ENCODE peak calls at places on chromosomes 12 and 14, in seven cellular contexts. T is neuronal stem cell, N is DND-41, F is endothelial cell of umbilical vein, R is IMR-90, L is GM23338, M is mammary epithelial cell. Z is an unnamed sample.
A peak's percentile ranks its signal among the peaks of the same experiment; 100 is the strongest.

GRCh38 chr12:64680235-64680634 is 69.9 kb downstream of the RASSF3 start:
- DNase-seq in L (no peak), T (no peak), F (no peak), R (no peak), N (no peak), M (peak; percentile 68), Z (no peak)

GRCh38 chr12:132505852-132506219 is 15.9 kb downstream of the FBRSL1 start:
- DNase-seq in M (no peak), T (no peak), N (no peak), R (no peak), F (no peak), L (no peak), Z (no peak)

GRCh38 chr12:81329088-81329487 is 251.2 kb downstream of the ACSS3 start:
- DNase-seq in F (peak; percentile 2), L (peak; percentile 88), R (peak; percentile 2), M (peak; percentile 37), N (peak; percentile 4), T (no peak), Z (no peak)

GRCh38 chr12:92928431-92928961 is 599 bp downstream of the EEA1 start:
- DNase-seq in L (no peak), R (no peak), M (peak; percentile 39), T (no peak), F (peak; percentile 57), N (peak; percentile 57), Z (peak; percentile 67)

GRCh38 chr14:55324812-55325211 is 53.6 kb downstream of the FBXO34 start:
- DNase-seq in M (no peak), F (no peak), N (no peak), L (no peak), T (no peak), R (no peak), Z (no peak)

GRCh38 chr14:36507847-36508417 is 12.1 kb downstream of the NKX2-1 start:
- DNase-seq in T (no peak), R (no peak), F (no peak), L (peak; percentile 46), M (no peak), N (no peak), Z (peak; percentile 41)

GRCh38 chr14:74357585-74357984 is 9.3 kb downstream of the VRTN start:
- DNase-seq in R (no peak), N (no peak), M (no peak), F (no peak), L (no peak), T (no peak), Z (no peak)

GRCh38 chr12:97005174-97005573 is 98.1 kb downstream of the NEDD1 start:
- DNase-seq in L (no peak), F (no peak), T (no peak), M (no peak), N (no peak), R (no peak), Z (no peak)

GRCh38 chr14:72075649-72076334 is 143.6 kb downstream of the RGS6 start:
- DNase-seq in N (no peak), T (peak; percentile 56), R (no peak), L (peak; percentile 88), F (no peak), M (no peak), Z (no peak)

GRCh38 chr12:28709996-28710685 is 438.9 kb upstream of the FAR2 start:
- DNase-seq in F (no peak), N (no peak), T (no peak), M (no peak), R (peak; percentile 41), L (no peak), Z (no peak)

GRCh38 chr14:21539154-21539940 is 13.2 kb upstream of the SALL2 start:
- DNase-seq in F (no peak), R (no peak), N (no peak), T (peak; percentile 90), L (peak; percentile 44), M (no peak), Z (no peak)

GRCh38 chr12:662541-663292 is 528 bp downstream of the NINJ2 start:
- DNase-seq in T (no peak), R (no peak), F (no peak), L (no peak), N (no peak), M (no peak), Z (peak; percentile 58)

GRCh38 chr14:74698894-74699293 is 14.0 kb downstream of the AREL1 start:
- DNase-seq in T (no peak), F (no peak), N (no peak), R (no peak), L (no peak), M (peak; percentile 88), Z (no peak)

GRCh38 chr12:132263451-132264065 is 65.8 kb downstream of the GALNT9 start:
- DNase-seq in T (no peak), L (no peak), F (no peak), R (no peak), M (no peak), N (no peak), Z (peak; percentile 69)

GRCh38 chr12:42756841-42757661 is 167.5 kb upstream of the PRICKLE1 start:
- DNase-seq in N (no peak), M (peak; percentile 98), R (peak; percentile 91), T (peak; percentile 46), L (peak; percentile 92), F (peak; percentile 44), Z (peak; percentile 35)

DNA sequence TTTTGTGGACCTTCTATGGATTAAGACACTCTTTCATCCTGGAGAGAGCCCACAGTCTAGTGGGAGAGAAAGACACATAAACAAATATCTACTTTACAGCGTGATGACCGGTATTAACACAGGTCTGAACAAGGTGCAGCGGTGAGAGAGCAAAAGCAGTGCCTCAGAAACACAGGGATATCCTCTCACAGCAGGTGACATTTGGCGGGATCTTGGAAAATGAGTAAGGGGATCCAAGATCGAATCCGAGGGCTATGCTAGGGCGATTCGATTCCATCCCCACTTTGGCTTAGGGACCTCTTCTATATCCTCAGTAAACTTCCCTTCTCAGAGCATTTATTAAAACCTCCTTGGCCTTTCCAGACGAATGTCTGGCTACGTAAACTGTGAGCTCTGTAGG is 690 bp downstream of the ATP6V1D start:
- DNase-seq in M (peak; percentile 23), R (no peak), T (peak; percentile 6), L (peak; percentile 54), N (no peak), F (no peak), Z (no peak)
- H2AFZ ChIP-seq in M (peak overlapping the region; percentile 73), R (peak overlapping the region; percentile 87), T (peak overlapping the region; percentile 88), L (peak overlapping the region; percentile 73), N (peak overlapping the region; percentile 84), F (no peak overlapping the region), Z (peak overlapping the region; percentile 84)

GRCh38 chr12:114152066-114152465 is 185.9 kb upstream of the RBM19 start:
- DNase-seq in R (no peak), M (no peak), F (no peak), T (no peak), N (no peak), L (no peak), Z (no peak)

DNA sequence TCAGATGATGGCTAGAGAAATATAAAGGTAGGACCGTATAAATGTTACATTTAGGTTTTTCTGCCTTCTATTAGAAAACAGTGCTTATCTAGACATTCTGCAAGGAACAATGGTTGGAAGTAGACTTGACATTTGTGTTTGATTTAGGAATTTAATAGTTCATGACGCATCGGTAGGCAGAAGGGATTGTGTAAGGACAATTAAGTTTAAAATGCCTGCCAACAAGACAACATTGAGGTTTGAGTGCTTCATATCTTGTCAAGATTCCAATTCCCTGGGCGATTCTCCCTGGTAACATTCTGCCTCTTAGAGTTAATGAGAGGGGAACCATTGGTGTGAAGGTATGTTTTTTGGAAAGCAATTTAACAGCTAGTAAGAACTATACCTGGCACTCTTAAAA is 186.8 kb upstream of the RBM19 start:
- DNase-seq in R (no peak), L (no peak), F (no peak), N (no peak), M (no peak), T (no peak), Z (no peak)
- H3K27me3 ChIP-seq in R (no peaks in the 10 kb centered on the region), L (no peaks in the 10 kb centered on the region), F (no peaks in the 10 kb centered on the region), N (peaks cover 3% of the 10 kb centered on the region), M (no peaks in the 10 kb centered on the region), T (no peaks in the 10 kb centered on the region), Z (no peaks in the 10 kb centered on the region)

GRCh38 chr12:101707131-101707782 is 9.8 kb downstream of the CHPT1 start:
- DNase-seq in M (no peak), R (peak; percentile 55), N (no peak), T (no peak), L (no peak), F (no peak), Z (no peak)

GRCh38 chr12:101715045-101715444 is 17.6 kb downstream of the CHPT1 start:
- DNase-seq in M (no peak), N (no peak), L (no peak), F (no peak), T (no peak), R (no peak), Z (no peak)

GRCh38 chr12:101713930-101714329 is 16.5 kb downstream of the CHPT1 start:
- DNase-seq in N (no peak), T (no peak), L (no peak), R (no peak), F (no peak), M (no peak), Z (no peak)

GRCh38 chr12:101710289-101710688 is 12.8 kb downstream of the CHPT1 start:
- DNase-seq in L (no peak), T (no peak), R (no peak), F (no peak), N (no peak), M (no peak), Z (no peak)

GRCh38 chr12:101713059-101713682 is 15.7 kb downstream of the CHPT1 start:
- DNase-seq in T (peak; percentile 11), N (no peak), R (no peak), M (no peak), F (no peak), L (no peak), Z (peak; percentile 31)
- H2AFZ ChIP-seq in T (peak overlapping the region; percentile 67), N (no peak overlapping the region), R (no peak overlapping the region), M (no peak overlapping the region), F (no peak overlapping the region), L (no peak overlapping the region), Z (peak overlapping the region; percentile 62)

DNA sequence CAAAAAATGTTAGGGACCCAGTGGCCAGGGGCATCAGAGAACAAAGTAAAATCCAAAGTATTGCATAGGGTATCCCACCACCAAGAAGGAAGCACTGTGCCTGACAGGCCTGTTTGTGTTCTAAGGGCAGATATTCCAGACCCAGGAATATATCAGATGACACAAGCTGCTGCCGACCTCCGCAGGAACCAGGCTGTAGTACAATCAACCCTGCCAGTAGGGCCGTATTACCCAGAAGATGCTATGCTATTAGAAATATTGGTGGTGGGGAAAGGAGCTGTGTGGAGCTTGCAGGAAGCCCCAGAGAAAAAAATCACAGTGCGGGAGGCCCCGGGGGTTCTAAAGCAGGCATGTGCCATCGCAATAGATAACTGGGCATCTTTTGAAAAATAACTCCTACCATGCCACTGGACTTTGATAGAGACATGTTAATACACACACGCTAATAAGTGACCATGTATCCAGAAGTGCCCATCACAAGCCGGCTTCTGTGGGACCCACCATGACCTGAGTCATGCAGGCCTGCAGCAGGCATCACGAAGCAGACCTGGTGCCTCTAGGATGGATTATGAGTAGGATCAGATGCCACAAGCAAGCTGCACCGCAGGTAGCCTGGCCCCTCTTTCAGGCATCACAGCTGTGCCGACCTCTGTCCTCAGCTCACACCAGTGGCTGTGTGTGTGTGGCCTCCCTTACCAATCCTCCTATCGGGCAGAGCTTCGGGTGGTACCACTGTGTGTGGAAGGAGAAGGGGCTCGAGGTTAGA is 242.7 kb downstream of the BCL11B start:
- DNase-seq in L (no peak), F (no peak), N (no peak), R (no peak), M (no peak), T (no peak), Z (no peak)
- H3K27me3 ChIP-seq in L (no peaks in the 10 kb centered on the region), F (no peaks in the 10 kb centered on the region), N (no peaks in the 10 kb centered on the region), R (no peaks in the 10 kb centered on the region), M (no peaks in the 10 kb centered on the region), T (no peaks in the 10 kb centered on the region), Z (no peaks in the 10 kb centered on the region)

Z was measured in osteoblast.